ENCODE peak calls at places on chromosomes 7 and 10, in ten cellular contexts. One of them, this sample, is unnamed.
A peak's percentile ranks its signal among the peaks of the same experiment; 100 is the strongest.

GRCh38 chr10:1095498-1095897 is 39.3 kb downstream of the WDR37 start:
- DNase-seq in upper lobe of left lung: no peak
- DNase-seq in GM23338: no peak
- DNase-seq in stomach: no peak
- DNase-seq in transverse colon: no peak
- DNase-seq in suprapubic skin: no peak
- DNase-seq in sigmoid colon: no peak
- DNase-seq in spleen: no peak
- DNase-seq in HL-60: no peak
- DNase-seq in prostate gland: no peak
- DNase-seq in this sample: no peak

GRCh38 chr7:151143261-151144015 is 24.1 kb downstream of the GBX1 start:
- DNase-seq in HL-60: no peak
- DNase-seq in stomach: peak; percentile 24
- DNase-seq in GM23338: no peak
- DNase-seq in transverse colon: peak; percentile 4
- DNase-seq in upper lobe of left lung: peak; percentile 19
- DNase-seq in prostate gland: no peak
- DNase-seq in spleen: peak; percentile 68
- DNase-seq in suprapubic skin: no peak
- DNase-seq in sigmoid colon: no peak
- DNase-seq in this sample: no peak

GRCh38 chr10:28250782-28251181 is 52.1 kb downstream of the MPP7 start:
- DNase-seq in prostate gland: no peak
- DNase-seq in spleen: no peak
- DNase-seq in upper lobe of left lung: no peak
- DNase-seq in sigmoid colon: no peak
- DNase-seq in stomach: no peak
- DNase-seq in GM23338: no peak
- DNase-seq in transverse colon: no peak
- DNase-seq in HL-60: no peak
- DNase-seq in suprapubic skin: no peak
- DNase-seq in this sample: no peak

GRCh38 chr10:29266641-29267040 is 22.2 kb upstream of the LYZL1 start:
- DNase-seq in GM23338: peak; percentile 64
- DNase-seq in transverse colon: no peak
- DNase-seq in HL-60: no peak
- DNase-seq in spleen: no peak
- DNase-seq in stomach: no peak
- DNase-seq in sigmoid colon: no peak
- DNase-seq in suprapubic skin: no peak
- DNase-seq in upper lobe of left lung: no peak
- DNase-seq in prostate gland: no peak
- DNase-seq in this sample: peak; percentile 34

GRCh38 chr7:45342236-45342635 is 184.6 kb downstream of the RAMP3 start:
- DNase-seq in spleen: no peak
- DNase-seq in transverse colon: no peak
- DNase-seq in stomach: no peak
- DNase-seq in upper lobe of left lung: no peak
- DNase-seq in prostate gland: no peak
- DNase-seq in sigmoid colon: no peak
- DNase-seq in HL-60: no peak
- DNase-seq in GM23338: no peak
- DNase-seq in suprapubic skin: no peak
- DNase-seq in this sample: no peak

GRCh38 chr7:26694156-26694555 is 170.2 kb downstream of the SKAP2 start:
- DNase-seq in prostate gland: no peak
- DNase-seq in sigmoid colon: no peak
- DNase-seq in stomach: no peak
- DNase-seq in GM23338: no peak
- DNase-seq in spleen: no peak
- DNase-seq in upper lobe of left lung: no peak
- DNase-seq in transverse colon: no peak
- DNase-seq in suprapubic skin: no peak
- DNase-seq in HL-60: no peak
- DNase-seq in this sample: peak; percentile 26

GRCh38 chr7:55019329-55019690 is 493 bp downstream of the EGFR start:
- DNase-seq in suprapubic skin: peak; percentile 84
- DNase-seq in spleen: no peak
- DNase-seq in sigmoid colon: peak; percentile 92
- DNase-seq in stomach: peak; percentile 78
- DNase-seq in GM23338: peak; percentile 64
- DNase-seq in upper lobe of left lung: peak; percentile 67
- DNase-seq in prostate gland: peak; percentile 63
- DNase-seq in transverse colon: peak; percentile 74
- DNase-seq in HL-60: no peak
- DNase-seq in this sample: no peak

GRCh38 chr10:119341236-119342016 is 134.1 kb downstream of the GRK5 start:
- DNase-seq in spleen: peak; percentile 54
- DNase-seq in suprapubic skin: no peak
- DNase-seq in transverse colon: no peak
- DNase-seq in prostate gland: no peak
- DNase-seq in GM23338: no peak
- DNase-seq in HL-60: no peak
- DNase-seq in upper lobe of left lung: no peak
- DNase-seq in stomach: no peak
- DNase-seq in sigmoid colon: no peak
- DNase-seq in this sample: no peak

GRCh38 chr7:1081931-1082401 is 5.9 kb upstream of the GPER1 start:
- DNase-seq in prostate gland: no peak
- DNase-seq in spleen: no peak
- DNase-seq in sigmoid colon: no peak
- DNase-seq in upper lobe of left lung: no peak
- DNase-seq in HL-60: no peak
- DNase-seq in stomach: no peak
- DNase-seq in transverse colon: no peak
- DNase-seq in GM23338: no peak
- DNase-seq in suprapubic skin: no peak
- DNase-seq in this sample: peak; percentile 90

GRCh38 chr10:78798976-78799730 is 269.6 kb upstream of the ZMIZ1 start:
- DNase-seq in transverse colon: no peak
- DNase-seq in stomach: no peak
- DNase-seq in prostate gland: no peak
- DNase-seq in sigmoid colon: no peak
- DNase-seq in spleen: no peak
- DNase-seq in HL-60: no peak
- DNase-seq in suprapubic skin: no peak
- DNase-seq in GM23338: no peak
- DNase-seq in upper lobe of left lung: no peak
- DNase-seq in this sample: no peak

GRCh38 chr10:127908106-127908957 is 1.4 kb downstream of the PTPRE start:
- DNase-seq in HL-60: no peak
- DNase-seq in spleen: no peak
- DNase-seq in GM23338: no peak
- DNase-seq in sigmoid colon: peak; percentile 59
- DNase-seq in prostate gland: no peak
- DNase-seq in transverse colon: no peak
- DNase-seq in upper lobe of left lung: peak; percentile 50
- DNase-seq in stomach: no peak
- DNase-seq in suprapubic skin: no peak
- DNase-seq in this sample: no peak

GRCh38 chr10:91901784-91902677 is 7.3 kb downstream of the FGFBP3 start:
- DNase-seq in transverse colon: no peak
- DNase-seq in suprapubic skin: no peak
- DNase-seq in GM23338: no peak
- DNase-seq in prostate gland: peak; percentile 36
- DNase-seq in spleen: no peak
- DNase-seq in HL-60: peak; percentile 77
- DNase-seq in stomach: peak; percentile 49
- DNase-seq in sigmoid colon: no peak
- DNase-seq in upper lobe of left lung: peak; percentile 75
- DNase-seq in this sample: no peak

DNA sequence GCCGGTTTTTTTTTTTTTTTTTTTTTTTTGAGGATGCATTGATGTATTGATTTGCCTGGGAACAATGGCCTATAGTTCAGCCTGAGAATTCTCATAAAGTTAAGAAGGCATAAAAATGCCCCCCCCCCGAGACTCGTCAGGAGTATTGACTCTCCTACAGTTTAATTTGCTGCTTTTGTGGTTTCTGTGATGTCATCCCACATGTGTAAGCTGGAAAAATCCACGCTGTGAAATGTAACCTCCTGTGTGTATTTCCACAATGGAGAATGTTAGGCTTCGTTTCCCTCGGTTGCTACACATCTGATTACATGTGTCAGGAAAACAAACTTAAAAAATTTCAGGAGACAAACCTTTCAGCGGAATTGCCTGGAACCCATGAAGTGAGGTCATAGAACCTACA is 117.9 kb downstream of the FANK1 start:
- DNase-seq in stomach: no peak
- DNase-seq in transverse colon: no peak
- DNase-seq in upper lobe of left lung: no peak
- DNase-seq in prostate gland: no peak
- DNase-seq in suprapubic skin: no peak
- DNase-seq in spleen: no peak
- DNase-seq in GM23338: no peak
- DNase-seq in sigmoid colon: no peak
- DNase-seq in HL-60: no peak
- DNase-seq in this sample: no peak
- TF ChIP-seq CTCF in stomach: no peak
- TF ChIP-seq CTCF in transverse colon: no peak
- TF ChIP-seq CTCF in upper lobe of left lung: no peak
- TF ChIP-seq CTCF in prostate gland: no peak
- TF ChIP-seq CTCF in suprapubic skin: no peak
- TF ChIP-seq CTCF in spleen: no peak
- TF ChIP-seq CTCF in GM23338: no peak
- TF ChIP-seq CTCF in sigmoid colon: no peak
- TF ChIP-seq CTCF in HL-60: no peak
- TF ChIP-seq CTCF in this sample: no peak

GRCh38 chr10:103793920-103794883 is 61.2 kb downstream of the SH3PXD2A start:
- DNase-seq in upper lobe of left lung: peak; percentile 88
- DNase-seq in spleen: no peak
- DNase-seq in stomach: peak; percentile 92
- DNase-seq in transverse colon: peak; percentile 88
- DNase-seq in prostate gland: peak; percentile 85
- DNase-seq in suprapubic skin: peak; percentile 56
- DNase-seq in sigmoid colon: peak; percentile 77
- DNase-seq in HL-60: no peak
- DNase-seq in GM23338: no peak
- DNase-seq in this sample: no peak
- TF ChIP-seq POLR2AphosphoS5 in upper lobe of left lung: peak; percentile 16
- TF ChIP-seq POLR2AphosphoS5 in spleen: no peak
- TF ChIP-seq POLR2AphosphoS5 in stomach: peak; percentile 81
- TF ChIP-seq POLR2AphosphoS5 in transverse colon: peak; percentile 78
- TF ChIP-seq POLR2AphosphoS5 in prostate gland: peak; percentile 77
- TF ChIP-seq POLR2AphosphoS5 in suprapubic skin: no peak
- TF ChIP-seq POLR2AphosphoS5 in sigmoid colon: no peak
- TF ChIP-seq POLR2AphosphoS5 in HL-60: no peak
- TF ChIP-seq POLR2AphosphoS5 in GM23338: no peak
- TF ChIP-seq POLR2AphosphoS5 in this sample: no peak

DNA sequence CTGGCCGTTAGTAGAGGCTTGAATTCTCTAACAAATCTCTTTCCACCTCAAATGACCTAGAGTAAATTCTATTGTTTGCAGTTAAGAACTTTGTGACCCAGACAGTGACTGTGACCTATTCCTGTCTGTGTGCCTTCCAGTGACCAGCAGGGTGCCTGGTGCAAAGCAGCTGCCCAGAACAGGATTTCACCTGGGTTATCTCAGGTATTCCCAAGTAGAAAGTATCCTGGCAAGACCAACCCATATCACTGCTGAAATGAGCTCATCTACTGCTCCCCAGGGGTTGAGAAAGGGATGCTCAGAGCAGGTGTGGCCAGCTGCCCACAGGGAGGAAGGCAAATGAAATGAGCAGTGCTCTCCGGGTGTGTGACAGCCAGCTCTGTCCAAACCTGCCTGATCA is 2.1 kb upstream of the MSMB start:
- DNase-seq in upper lobe of left lung: no peak
- DNase-seq in suprapubic skin: no peak
- DNase-seq in spleen: no peak
- DNase-seq in transverse colon: no peak
- DNase-seq in GM23338: peak; percentile 10
- DNase-seq in HL-60: no peak
- DNase-seq in stomach: no peak
- DNase-seq in prostate gland: no peak
- DNase-seq in sigmoid colon: no peak
- DNase-seq in this sample: no peak
- TF ChIP-seq CTCF in upper lobe of left lung: no peak
- TF ChIP-seq CTCF in suprapubic skin: no peak
- TF ChIP-seq CTCF in spleen: no peak
- TF ChIP-seq CTCF in transverse colon: no peak
- TF ChIP-seq CTCF in GM23338: no peak
- TF ChIP-seq CTCF in HL-60: no peak
- TF ChIP-seq CTCF in stomach: no peak
- TF ChIP-seq CTCF in prostate gland: no peak
- TF ChIP-seq CTCF in sigmoid colon: no peak
- TF ChIP-seq CTCF in this sample: no peak

GRCh38 chr7:23276947-23277346 is 22.2 kb upstream of the MALSU1 start:
- DNase-seq in GM23338: no peak
- DNase-seq in transverse colon: no peak
- DNase-seq in HL-60: no peak
- DNase-seq in prostate gland: no peak
- DNase-seq in stomach: no peak
- DNase-seq in suprapubic skin: no peak
- DNase-seq in upper lobe of left lung: no peak
- DNase-seq in sigmoid colon: no peak
- DNase-seq in spleen: no peak
- DNase-seq in this sample: no peak

GRCh38 chr7:23276381-23276780 is 22.8 kb upstream of the MALSU1 start:
- DNase-seq in stomach: no peak
- DNase-seq in transverse colon: no peak
- DNase-seq in HL-60: peak; percentile 61
- DNase-seq in upper lobe of left lung: no peak
- DNase-seq in prostate gland: no peak
- DNase-seq in GM23338: peak; percentile 81
- DNase-seq in spleen: no peak
- DNase-seq in sigmoid colon: no peak
- DNase-seq in suprapubic skin: no peak
- DNase-seq in this sample: no peak

GRCh38 chr7:23272275-23272674 is 25.7 kb downstream of the GPNMB start:
- DNase-seq in HL-60: no peak
- DNase-seq in sigmoid colon: no peak
- DNase-seq in upper lobe of left lung: no peak
- DNase-seq in GM23338: no peak
- DNase-seq in prostate gland: no peak
- DNase-seq in suprapubic skin: no peak
- DNase-seq in spleen: no peak
- DNase-seq in transverse colon: no peak
- DNase-seq in stomach: no peak
- DNase-seq in this sample: no peak

GRCh38 chr7:23275906-23276305 is 23.2 kb upstream of the MALSU1 start:
- DNase-seq in transverse colon: no peak
- DNase-seq in HL-60: no peak
- DNase-seq in prostate gland: no peak
- DNase-seq in suprapubic skin: no peak
- DNase-seq in sigmoid colon: no peak
- DNase-seq in GM23338: no peak
- DNase-seq in stomach: no peak
- DNase-seq in upper lobe of left lung: no peak
- DNase-seq in spleen: no peak
- DNase-seq in this sample: no peak

GRCh38 chr7:23273141-23273599 is 26.0 kb upstream of the MALSU1 start:
- DNase-seq in HL-60: peak; percentile 92
- DNase-seq in sigmoid colon: peak; percentile 81
- DNase-seq in stomach: peak; percentile 98
- DNase-seq in GM23338: peak; percentile 96
- DNase-seq in upper lobe of left lung: peak; percentile 97
- DNase-seq in spleen: peak; percentile 96
- DNase-seq in prostate gland: peak; percentile 86
- DNase-seq in suprapubic skin: peak; percentile 80
- DNase-seq in transverse colon: peak; percentile 94
- DNase-seq in this sample: peak; percentile 80
- TF ChIP-seq POLR2AphosphoS5 in HL-60: no peak
- TF ChIP-seq POLR2AphosphoS5 in sigmoid colon: no peak
- TF ChIP-seq POLR2AphosphoS5 in stomach: peak; percentile 84
- TF ChIP-seq POLR2AphosphoS5 in GM23338: no peak
- TF ChIP-seq POLR2AphosphoS5 in upper lobe of left lung: no peak
- TF ChIP-seq POLR2AphosphoS5 in spleen: no peak
- TF ChIP-seq POLR2AphosphoS5 in prostate gland: peak; percentile 58
- TF ChIP-seq POLR2AphosphoS5 in suprapubic skin: no peak
- TF ChIP-seq POLR2AphosphoS5 in transverse colon: no peak
- TF ChIP-seq POLR2AphosphoS5 in this sample: peak; percentile 38